ENCODE peak calls at places on chromosome 9, in nine cellular contexts. K is pancreas; P is cerebellum; H is GM12865; U is kidney glomerular epithelial cell; W is stimulated activated CD4-positive, alpha-beta T cell treated with anti-CD3 and anti-CD28 coated beads, Interleukin-4, amount 100 ng/mL, for 24 hours; X is lower leg skin; G is cerebellar cortex; Z is lung. V is an unnamed sample.

GRCh38 chr9:136650648-136651047 is 12.1 kb upstream of the EGFL7 start:
- DNase-seq in H (peak), Z (no peak), U (no peak), P (no peak), W (no peak), K (no peak), G (no peak), X (no peak), V (no peak)

GRCh38 chr9:93634311-93635185 is 58.2 kb downstream of the PHF2 start:
- DNase-seq in W (no peak), U (no peak), G (peak), X (no peak), Z (no peak), P (no peak), K (no peak), H (no peak), V (no peak)

GRCh38 chr9:90017704-90018103 is 412.9 kb downstream of the GADD45G start:
- DNase-seq in U (no peak), H (no peak), P (no peak), K (no peak), Z (no peak), W (no peak), G (no peak), X (no peak), V (no peak)

GRCh38 chr9:130053504-130054427 is at the start of gene GPR107:
- DNase-seq in K (peak), H (peak), P (peak), W (peak), Z (peak), U (peak), X (peak), G (peak), V (peak)

GRCh38 chr9:116646661-116647514 is 40.2 kb upstream of the TRIM32 start:
- DNase-seq in K (no peak), G (peak), Z (no peak), H (peak), U (peak), W (no peak), X (no peak), P (peak), V (peak)

GRCh38 chr9:132647355-132647754 is 22.4 kb downstream of the DDX31 start:
- DNase-seq in G (no peak), H (no peak), X (no peak), Z (no peak), U (peak), P (no peak), W (no peak), K (no peak), V (peak)

GRCh38 chr9:93898502-93899426 is 56.4 kb downstream of the BARX1 start:
- DNase-seq in U (no peak), G (no peak), X (no peak), H (peak), W (no peak), Z (no peak), K (no peak), P (no peak), V (no peak)

GRCh38 chr9:38176256-38176655 is 107.2 kb upstream of the SHB start:
- DNase-seq in W (no peak), X (no peak), G (no peak), P (no peak), H (no peak), Z (no peak), U (no peak), K (no peak), V (no peak)

GRCh38 chr9:135587658-135588057 is 26.1 kb downstream of the PAEP start:
- DNase-seq in P (no peak), K (no peak), G (no peak), Z (no peak), W (no peak), X (no peak), U (no peak), H (no peak), V (no peak)

GRCh38 chr9:136244116-136244775 is 1.4 kb downstream of the QSOX2 start:
- DNase-seq in H (peak), P (no peak), G (no peak), X (no peak), W (peak), U (no peak), Z (no peak), K (no peak), V (no peak)

GRCh38 chr9:68702493-68702892 is 2.5 kb upstream of the PIP5K1B start:
- DNase-seq in H (no peak), W (no peak), Z (no peak), P (no peak), K (no peak), G (no peak), X (no peak), U (peak), V (no peak)

GRCh38 chr9:116355153-116355827 is 201.7 kb downstream of the PAPPA start:
- DNase-seq in X (no peak), H (no peak), Z (no peak), G (no peak), P (no peak), W (no peak), U (no peak), K (no peak), V (no peak)

GRCh38 chr9:13487071-13487470 is 207.6 kb upstream of the MPDZ start:
- DNase-seq in K (no peak), G (no peak), P (no peak), U (no peak), Z (no peak), X (no peak), H (no peak), W (no peak), V (no peak)